ENCODE peak calls at places on chromosome 1, in eight cellular contexts. One of them, this sample, is unnamed.

GRCh38 chr1:72915581-72915980 is 633.2 kb upstream of the NEGR1 start:
- DNase-seq in sigmoid colon: no peak
- DNase-seq in GM12892: no peak
- DNase-seq in GM19239: no peak
- DNase-seq in heart left ventricle: no peak
- DNase-seq in mesenteric fat pad: no peak
- DNase-seq in Kasumi-1: no peak
- DNase-seq in HFFc6: no peak
- DNase-seq in this sample: no peak

GRCh38 chr1:31412732-31413404 is at the start of gene SERINC2:
- DNase-seq in sigmoid colon: no peak
- DNase-seq in mesenteric fat pad: no peak
- DNase-seq in GM19239: peak; percentile 71
- DNase-seq in GM12892: peak; percentile 73
- DNase-seq in HFFc6: no peak
- DNase-seq in Kasumi-1: no peak
- DNase-seq in heart left ventricle: no peak
- DNase-seq in this sample: no peak

GRCh38 chr1:15158506-15159165 is 5.1 kb downstream of the TMEM51 start:
- DNase-seq in Kasumi-1: no peak
- DNase-seq in mesenteric fat pad: no peak
- DNase-seq in GM19239: no peak
- DNase-seq in HFFc6: peak; percentile 78
- DNase-seq in GM12892: no peak
- DNase-seq in heart left ventricle: no peak
- DNase-seq in sigmoid colon: no peak
- DNase-seq in this sample: no peak

GRCh38 chr1:6471969-6472368 is 6.0 kb upstream of the TNFRSF25 start:
- DNase-seq in sigmoid colon: no peak
- DNase-seq in GM12892: no peak
- DNase-seq in HFFc6: no peak
- DNase-seq in mesenteric fat pad: no peak
- DNase-seq in heart left ventricle: no peak
- DNase-seq in Kasumi-1: no peak
- DNase-seq in GM19239: no peak
- DNase-seq in this sample: no peak

GRCh38 chr1:109247401-109248365 is 1.7 kb upstream of the CELSR2 start:
- DNase-seq in GM19239: no peak
- DNase-seq in HFFc6: no peak
- DNase-seq in heart left ventricle: no peak
- DNase-seq in sigmoid colon: peak; percentile 44
- DNase-seq in Kasumi-1: no peak
- DNase-seq in GM12892: no peak
- DNase-seq in mesenteric fat pad: no peak
- DNase-seq in this sample: no peak

GRCh38 chr1:87348346-87349019 is 19.8 kb downstream of the LMO4 start:
- DNase-seq in GM19239: no peak
- DNase-seq in sigmoid colon: no peak
- DNase-seq in GM12892: no peak
- DNase-seq in heart left ventricle: no peak
- DNase-seq in Kasumi-1: no peak
- DNase-seq in mesenteric fat pad: no peak
- DNase-seq in HFFc6: no peak
- DNase-seq in this sample: no peak

GRCh38 chr1:175678471-175678870 is 64.9 kb downstream of the TNR start:
- DNase-seq in Kasumi-1: no peak
- DNase-seq in sigmoid colon: no peak
- DNase-seq in mesenteric fat pad: no peak
- DNase-seq in GM12892: no peak
- DNase-seq in HFFc6: no peak
- DNase-seq in GM19239: no peak
- DNase-seq in heart left ventricle: no peak
- DNase-seq in this sample: no peak

GRCh38 chr1:66253330-66253921 is 280.5 kb upstream of the SGIP1 start:
- DNase-seq in heart left ventricle: peak; percentile 23
- DNase-seq in Kasumi-1: peak; percentile 89
- DNase-seq in HFFc6: peak; percentile 84
- DNase-seq in mesenteric fat pad: no peak
- DNase-seq in GM12892: no peak
- DNase-seq in sigmoid colon: no peak
- DNase-seq in GM19239: no peak
- DNase-seq in this sample: no peak

GRCh38 chr1:229714964-229715603 is 89.0 kb downstream of the URB2 start:
- DNase-seq in heart left ventricle: no peak
- DNase-seq in GM12892: no peak
- DNase-seq in GM19239: no peak
- DNase-seq in HFFc6: peak; percentile 27
- DNase-seq in sigmoid colon: no peak
- DNase-seq in mesenteric fat pad: no peak
- DNase-seq in Kasumi-1: no peak
- DNase-seq in this sample: no peak

GRCh38 chr1:82560566-82560965 is 759.8 kb downstream of the ADGRL2 start:
- DNase-seq in heart left ventricle: no peak
- DNase-seq in HFFc6: no peak
- DNase-seq in sigmoid colon: no peak
- DNase-seq in mesenteric fat pad: no peak
- DNase-seq in Kasumi-1: no peak
- DNase-seq in GM19239: no peak
- DNase-seq in GM12892: no peak
- DNase-seq in this sample: no peak

GRCh38 chr1:59738152-59738551 is 76.6 kb upstream of the HOOK1 start:
- DNase-seq in GM12892: no peak
- DNase-seq in mesenteric fat pad: no peak
- DNase-seq in HFFc6: peak; percentile 10
- DNase-seq in GM19239: no peak
- DNase-seq in sigmoid colon: no peak
- DNase-seq in Kasumi-1: no peak
- DNase-seq in heart left ventricle: no peak
- DNase-seq in this sample: no peak

GRCh38 chr1:65310078-65310587 is 790 bp downstream of the DNAJC6 start:
- DNase-seq in heart left ventricle: peak; percentile 49
- DNase-seq in mesenteric fat pad: no peak
- DNase-seq in GM19239: no peak
- DNase-seq in Kasumi-1: no peak
- DNase-seq in GM12892: no peak
- DNase-seq in sigmoid colon: no peak
- DNase-seq in HFFc6: no peak
- DNase-seq in this sample: peak; percentile 64

GRCh38 chr1:109277434-109278204 is 5.3 kb downstream of the PSRC1 start:
- DNase-seq in HFFc6: peak; percentile 45
- DNase-seq in mesenteric fat pad: no peak
- DNase-seq in GM19239: peak; percentile 92
- DNase-seq in sigmoid colon: peak; percentile 84
- DNase-seq in GM12892: peak; percentile 74
- DNase-seq in Kasumi-1: peak; percentile 45
- DNase-seq in heart left ventricle: peak; percentile 76
- DNase-seq in this sample: no peak

GRCh38 chr1:9629445-9630201 is 21.9 kb upstream of the PIK3CD start:
- DNase-seq in GM19239: no peak
- DNase-seq in sigmoid colon: no peak
- DNase-seq in HFFc6: no peak
- DNase-seq in mesenteric fat pad: no peak
- DNase-seq in GM12892: no peak
- DNase-seq in Kasumi-1: peak; percentile 95
- DNase-seq in heart left ventricle: peak; percentile 58
- DNase-seq in this sample: no peak

GRCh38 chr1:79353224-79353623 is 346.7 kb upstream of the ADGRL4 start:
- DNase-seq in Kasumi-1: peak; percentile 5
- DNase-seq in HFFc6: peak; percentile 64
- DNase-seq in GM12892: no peak
- DNase-seq in GM19239: no peak
- DNase-seq in heart left ventricle: peak; percentile 20
- DNase-seq in sigmoid colon: no peak
- DNase-seq in mesenteric fat pad: no peak
- DNase-seq in this sample: no peak

GRCh38 chr1:206971029-206971655 is 882 bp upstream of the FCAMR start:
- DNase-seq in GM12892: no peak
- DNase-seq in sigmoid colon: no peak
- DNase-seq in heart left ventricle: no peak
- DNase-seq in Kasumi-1: no peak
- DNase-seq in HFFc6: no peak
- DNase-seq in mesenteric fat pad: no peak
- DNase-seq in GM19239: no peak
- DNase-seq in this sample: no peak

GRCh38 chr1:193264313-193265065 is 78.1 kb upstream of the B3GALT2 start:
- DNase-seq in mesenteric fat pad: no peak
- DNase-seq in Kasumi-1: no peak
- DNase-seq in HFFc6: peak; percentile 69
- DNase-seq in sigmoid colon: no peak
- DNase-seq in GM12892: no peak
- DNase-seq in GM19239: no peak
- DNase-seq in heart left ventricle: no peak
- DNase-seq in this sample: no peak

GRCh38 chr1:55363261-55363660 is 148.1 kb upstream of the USP24 start:
- DNase-seq in Kasumi-1: no peak
- DNase-seq in HFFc6: no peak
- DNase-seq in heart left ventricle: no peak
- DNase-seq in mesenteric fat pad: no peak
- DNase-seq in GM19239: no peak
- DNase-seq in sigmoid colon: no peak
- DNase-seq in GM12892: no peak
- DNase-seq in this sample: no peak

GRCh38 chr1:189657715-189658114 is 819.9 kb downstream of the BRINP3 start:
- DNase-seq in heart left ventricle: no peak
- DNase-seq in HFFc6: no peak
- DNase-seq in Kasumi-1: no peak
- DNase-seq in GM19239: no peak
- DNase-seq in GM12892: no peak
- DNase-seq in mesenteric fat pad: no peak
- DNase-seq in sigmoid colon: no peak
- DNase-seq in this sample: no peak

GRCh38 chr1:111777301-111777700 is 21.6 kb downstream of the DDX20 start:
- DNase-seq in mesenteric fat pad: no peak
- DNase-seq in Kasumi-1: no peak
- DNase-seq in sigmoid colon: no peak
- DNase-seq in heart left ventricle: no peak
- DNase-seq in GM19239: no peak
- DNase-seq in GM12892: no peak
- DNase-seq in HFFc6: no peak
- DNase-seq in this sample: no peak

GRCh38 chr1:96538001-96538649 is 183.5 kb upstream of the PTBP2 start:
- DNase-seq in Kasumi-1: no peak
- DNase-seq in mesenteric fat pad: no peak
- DNase-seq in GM12892: no peak
- DNase-seq in sigmoid colon: peak; percentile 86
- DNase-seq in HFFc6: peak; percentile 50
- DNase-seq in GM19239: no peak
- DNase-seq in heart left ventricle: peak; percentile 24
- DNase-seq in this sample: no peak

GRCh38 chr1:207151920-207152319 is 47.9 kb downstream of the C4BPA start:
- DNase-seq in Kasumi-1: no peak
- DNase-seq in heart left ventricle: no peak
- DNase-seq in sigmoid colon: no peak
- DNase-seq in GM19239: no peak
- DNase-seq in GM12892: no peak
- DNase-seq in mesenteric fat pad: no peak
- DNase-seq in HFFc6: no peak
- DNase-seq in this sample: no peak

GRCh38 chr1:101567582-101568189 is 330.9 kb downstream of the S1PR1 start:
- DNase-seq in GM12892: peak; percentile 10
- DNase-seq in mesenteric fat pad: no peak
- DNase-seq in GM19239: peak; percentile 9
- DNase-seq in sigmoid colon: no peak
- DNase-seq in heart left ventricle: no peak
- DNase-seq in HFFc6: no peak
- DNase-seq in Kasumi-1: peak; percentile 44
- DNase-seq in this sample: no peak

GRCh38 chr1:154791292-154792278 is 78.5 kb downstream of the KCNN3 start:
- DNase-seq in GM19239: peak; percentile 87
- DNase-seq in Kasumi-1: no peak
- DNase-seq in mesenteric fat pad: no peak
- DNase-seq in heart left ventricle: peak; percentile 37
- DNase-seq in GM12892: peak; percentile 75
- DNase-seq in HFFc6: no peak
- DNase-seq in sigmoid colon: no peak
- DNase-seq in this sample: no peak